ENCODE peak calls at places on chromosomes 3 and 15, in six cellular contexts. H, S, B, U, I and E are unnamed samples.

GRCh38 chr15:89768071-89768500 is 8.0 kb upstream of the MESP2 start:
- DNase-seq in H (no peak), S (peak), B (no peak), U (no peak), I (no peak), E (no peak)

GRCh38 chr3:127450331-127450730 is 140.2 kb downstream of the TPRA1 start:
- DNase-seq in H (no peak), S (no peak), B (no peak), U (no peak), I (no peak), E (peak)

GRCh38 chr3:98460220-98460619 is 2.8 kb upstream of the OR5K1 start:
- DNase-seq in H (no peak), S (no peak), B (no peak), U (no peak), I (no peak), E (no peak)

GRCh38 chr15:41659855-41660234 is 360 bp upstream of the MGA start:
- DNase-seq in H (no peak), S (no peak), B (no peak), U (no peak), I (no peak), E (no peak)

GRCh38 chr15:35427091-35427490 is 118.9 kb downstream of the DPH6 start:
- DNase-seq in H (no peak), S (peak), B (no peak), U (no peak), I (no peak), E (no peak)

GRCh38 chr3:138468886-138469285 is 34.5 kb downstream of the ESYT3 start:
- DNase-seq in H (no peak), S (peak), B (no peak), U (no peak), I (no peak), E (no peak)

GRCh38 chr15:65791335-65792129 is 561 bp downstream of the DENND4A start:
- DNase-seq in H (peak), S (peak), B (peak), U (peak), I (peak), E (no peak)

GRCh38 chr15:80934761-80935221 is 54.8 kb downstream of the MESD start:
- DNase-seq in H (no peak), S (peak), B (no peak), U (peak), I (no peak), E (peak)

GRCh38 chr15:66705277-66705927 is 3.4 kb downstream of the SMAD6 start:
- DNase-seq in H (no peak), S (no peak), B (no peak), U (no peak), I (no peak), E (no peak)

GRCh38 chr15:43789409-43789808 is 2.7 kb upstream of the SERF2 start:
- DNase-seq in H (no peak), S (no peak), B (no peak), U (no peak), I (no peak), E (no peak)

GRCh38 chr3:133983576-133984560 is 45.9 kb downstream of the SLCO2A1 start:
- DNase-seq in H (no peak), S (no peak), B (no peak), U (no peak), I (no peak), E (peak)